ENCODE peak calls at places on chromosomes 4 and X, in ten cellular contexts. B is K562, R is GM23338, C is prostate gland, U is stomach, X is GM12878, S is breast epithelium, M is SK-N-SH, L is sigmoid colon, J is transverse colon. W is an unnamed sample.

GRCh38 chr4:2256156-2256731 is 5.7 kb downstream of the MXD4 start:
- DNase-seq in B (no peak), R (no peak), C (peak; percentile 39), U (peak; percentile 67), X (no peak), S (peak; percentile 35), M (peak; percentile 24), L (peak; percentile 79), J (peak; percentile 6), W (peak; percentile 77)

GRCh38 chr4:4869380-4869723 is 9.9 kb downstream of the MSX1 start:
- DNase-seq in B (no peak), R (peak; percentile 34), C (no peak), U (no peak), X (no peak), S (no peak), M (no peak), L (no peak), J (no peak), W (no peak)

GRCh38 chr4:14348506-14348905 is 653.8 kb upstream of the CPEB2 start:
- DNase-seq in B (no peak), R (no peak), C (no peak), U (no peak), X (no peak), S (no peak), M (no peak), L (no peak), J (no peak), W (no peak)

GRCh38 chr4:76980280-76980679 is 30.7 kb downstream of the SEPTIN11 start:
- DNase-seq in B (no peak), R (no peak), C (no peak), U (no peak), X (no peak), S (no peak), M (no peak), L (no peak), J (no peak), W (no peak)

GRCh38 chr4:145887241-145887964 is 51.2 kb downstream of the ZNF827 start:
- DNase-seq in B (no peak), R (peak; percentile 58), C (peak; percentile 17), U (no peak), X (no peak), S (no peak), M (no peak), L (peak; percentile 83), J (no peak), W (no peak)

GRCh38 chr4:6157926-6158325 is 42.4 kb downstream of the JAKMIP1 start:
- DNase-seq in B (no peak), R (no peak), C (no peak), U (no peak), X (no peak), S (no peak), M (no peak), L (no peak), J (no peak), W (no peak)

GRCh38 chr4:4480205-4480604 is 61.6 kb downstream of the STX18 start:
- DNase-seq in B (no peak), R (no peak), C (no peak), U (no peak), X (no peak), S (no peak), M (no peak), L (no peak), J (no peak), W (no peak)

GRCh38 chr4:38856524-38857337 is at the start of gene TLR6:
- DNase-seq in B (peak; percentile 68), R (peak; percentile 88), C (peak; percentile 63), U (peak; percentile 68), X (peak; percentile 91), S (peak; percentile 33), M (peak; percentile 51), L (no peak), J (peak; percentile 76), W (no peak)

GRCh38 chrX:45142185-45142584 is 58.5 kb downstream of the DIPK2B start:
- DNase-seq in B (no peak), R (no peak), C (no peak), U (no peak), X (no peak), S (no peak), M (no peak), L (no peak), J (no peak), W (no peak)

GRCh38 chrX:31580227-31580626 is 508.4 kb upstream of the FTHL17 start:
- DNase-seq in B (no peak), R (peak; percentile 8), C (no peak), U (no peak), X (no peak), S (no peak), M (no peak), L (no peak), J (no peak), W (no peak)

GRCh38 chrX:46758163-46758955 is 559 bp downstream of the SLC9A7 start:
- DNase-seq in B (no peak), R (peak; percentile 18), C (peak; percentile 15), U (no peak), X (no peak), S (no peak), M (peak; percentile 5), L (no peak), J (peak; percentile 12), W (peak; percentile 81)

GRCh38 chr4:91448668-91449330 is 855.0 kb upstream of the GRID2 start:
- DNase-seq in B (no peak), R (peak; percentile 3), C (no peak), U (no peak), X (no peak), S (no peak), M (no peak), L (no peak), J (no peak), W (no peak)

GRCh38 chr4:22653752-22654151 is 39.0 kb upstream of the GBA3 start:
- DNase-seq in B (no peak), R (no peak), C (no peak), U (no peak), X (no peak), S (no peak), M (no peak), L (no peak), J (no peak), W (no peak)

GRCh38 chr4:140839396-140839795 is 83.2 kb upstream of the TBC1D9 start:
- DNase-seq in B (no peak), R (no peak), C (no peak), U (no peak), X (no peak), S (no peak), M (no peak), L (no peak), J (no peak), W (no peak)

GRCh38 chr4:1192493-1193205 is 20.3 kb upstream of the SPON2 start:
- DNase-seq in B (no peak), R (no peak), C (peak; percentile 3), U (peak; percentile 59), X (no peak), S (peak; percentile 26), M (peak; percentile 31), L (peak; percentile 72), J (peak; percentile 23), W (peak; percentile 69)

GRCh38 chr4:107900067-107900466 is 31.3 kb upstream of the CYP2U1 start:
- DNase-seq in B (no peak), R (peak; percentile 17), C (no peak), U (no peak), X (no peak), S (no peak), M (no peak), L (no peak), J (no peak), W (no peak)

GRCh38 chr4:79141530-79141929 is 184.3 kb downstream of the NAA11 start:
- DNase-seq in B (peak; percentile 11), R (peak; percentile 40), C (no peak), U (no peak), X (no peak), S (no peak), M (no peak), L (no peak), J (no peak), W (no peak)

GRCh38 chr4:4387531-4388311 is 819 bp downstream of the NSG1 start:
- DNase-seq in B (no peak), R (peak; percentile 58), C (no peak), U (no peak), X (no peak), S (no peak), M (peak; percentile 76), L (peak; percentile 56), J (no peak), W (no peak)

GRCh38 chr4:122932763-122933162 is 10.4 kb upstream of the NUDT6 start:
- DNase-seq in B (no peak), R (no peak), C (no peak), U (no peak), X (no peak), S (no peak), M (no peak), L (no peak), J (no peak), W (no peak)
- H3K36me3 ChIP-seq in B (peaks cover 91% of the 10 kb centered on the region), R (peaks cover 45% of the 10 kb centered on the region), C (no peaks in the 10 kb centered on the region), U (peaks cover 78% of the 10 kb centered on the region), X (peaks cover 8% of the 10 kb centered on the region), S (no peaks in the 10 kb centered on the region), M (peaks cover 72% of the 10 kb centered on the region), L (peaks cover 89% of the 10 kb centered on the region), J (no peaks in the 10 kb centered on the region), W (peaks cover 66% of the 10 kb centered on the region)

DNA sequence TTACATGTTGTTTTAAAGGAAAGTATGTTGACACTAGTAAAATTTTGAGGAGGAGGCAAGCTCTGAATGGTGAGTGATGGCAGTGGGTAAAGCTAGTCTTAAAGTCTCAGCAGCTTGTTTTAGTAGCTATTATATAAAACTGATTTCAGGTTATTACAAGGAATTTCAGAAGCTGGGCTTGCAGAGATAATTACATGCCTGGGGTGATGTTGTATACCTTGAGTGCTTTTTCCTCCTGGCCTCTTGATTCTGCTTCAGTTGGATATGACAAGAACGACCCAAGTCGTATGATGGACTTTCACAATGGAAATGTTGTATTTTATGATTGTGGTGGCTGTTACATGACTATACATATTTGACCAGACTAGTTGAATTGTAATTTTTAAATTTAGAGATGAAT is 175.5 kb upstream of the ADGRL3 start:
- DNase-seq in B (no peak), R (no peak), C (no peak), U (no peak), X (no peak), S (no peak), M (no peak), L (no peak), J (no peak), W (no peak)
- H3K27ac ChIP-seq in B (no peak overlapping the region), R (no peak overlapping the region), C (no peak overlapping the region), U (no peak overlapping the region), X (no peak overlapping the region), S (no peak overlapping the region), M (no peak overlapping the region), L (no peak overlapping the region), J (no peak overlapping the region), W (no peak overlapping the region)

DNA sequence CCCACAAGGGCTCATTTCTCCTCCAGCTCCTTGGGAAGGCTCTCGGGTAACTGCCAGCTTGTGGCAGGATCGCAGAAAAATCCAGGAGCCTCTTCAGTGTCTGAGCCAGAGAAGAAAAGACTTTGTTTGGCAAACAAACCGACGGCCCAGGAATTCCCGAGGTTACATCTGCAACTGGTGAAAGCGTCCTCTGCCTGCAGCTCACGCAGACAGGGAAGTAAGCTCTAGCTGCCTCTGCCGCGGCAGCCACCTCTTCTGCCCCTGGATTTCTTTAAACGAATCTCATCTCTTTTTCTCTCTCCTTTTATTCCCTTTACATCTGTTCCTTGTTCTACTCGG is 289 bp downstream of the DCHS2 start:
- DNase-seq in B (no peak), R (peak; percentile 67), C (no peak), U (no peak), X (no peak), S (no peak), M (peak; percentile 35), L (peak; percentile 72), J (peak; percentile 10), W (peak; percentile 72)
- TF ChIP-seq POLR2AphosphoS5 in B (no peak), R (no peak), C (no peak), U (no peak), X (no peak), S (no peak), M (no peak), L (no peak), J (no peak), W (no peak)

GRCh38 chr4:24527371-24527770 is 57.0 kb downstream of the DHX15 start:
- DNase-seq in B (no peak), R (no peak), C (no peak), U (no peak), X (no peak), S (no peak), M (no peak), L (no peak), J (no peak), W (no peak)
- H3K36me3 ChIP-seq in B (peaks cover 93% of the 10 kb centered on the region), R (peaks cover 37% of the 10 kb centered on the region), C (no peaks in the 10 kb centered on the region), U (peaks cover 94% of the 10 kb centered on the region), X (peaks cover 39% of the 10 kb centered on the region), S (no peaks in the 10 kb centered on the region), M (peaks cover 74% of the 10 kb centered on the region), L (peaks cover 84% of the 10 kb centered on the region), J (no peaks in the 10 kb centered on the region), W (peaks cover 100% of the 10 kb centered on the region)

W was measured in spleen.